ENCODE peak calls at places on chromosomes 13 and 19, in seven cellular contexts. D is GM19239; L is hippocampal formation; E is activated naive CD4-positive, alpha-beta T cell; M is ureter; N is GM10248; B is frontal cortex. K is an unnamed sample.
A peak's percentile ranks its signal among the peaks of the same experiment; 100 is the strongest.

GRCh38 chr19:8561071-8561764 is 16.0 kb downstream of the MYO1F start:
- DNase-seq in D (no peak), L (no peak), E (no peak), M (no peak), N (no peak), B (no peak), K (no peak)

GRCh38 chr13:51222510-51223283 is 499 bp downstream of the FAM124A start:
- DNase-seq in D (no peak), L (no peak), E (no peak), M (no peak), N (peak; percentile 18), B (peak; percentile 14), K (no peak)

GRCh38 chr13:98445340-98446233 is 131.3 kb downstream of the STK24 start:
- DNase-seq in D (peak; percentile 88), L (peak; percentile 12), E (peak; percentile 68), M (peak; percentile 74), N (peak; percentile 91), B (peak; percentile 57), K (peak; percentile 31)

GRCh38 chr13:72960114-72960513 is 98.7 kb upstream of the KLF5 start:
- DNase-seq in D (no peak), L (no peak), E (no peak), M (no peak), N (no peak), B (no peak), K (no peak)

GRCh38 chr19:1151037-1151716 is 22.9 kb downstream of the SBNO2 start:
- DNase-seq in D (no peak), L (no peak), E (no peak), M (no peak), N (no peak), B (no peak), K (no peak)

GRCh38 chr19:40896418-40896796 is 14.4 kb upstream of the CYP2A7 start:
- DNase-seq in D (no peak), L (no peak), E (no peak), M (no peak), N (no peak), B (no peak), K (no peak)

GRCh38 chr13:111963031-111963430 is 103.9 kb upstream of the SOX1 start:
- DNase-seq in D (no peak), L (no peak), E (no peak), M (no peak), N (no peak), B (no peak), K (no peak)

GRCh38 chr13:78601124-78601885 is 2.0 kb downstream of the POU4F1 start:
- DNase-seq in D (no peak), L (no peak), E (no peak), M (no peak), N (no peak), B (peak; percentile 34), K (no peak)

GRCh38 chr13:33554919-33555791 is 262.8 kb upstream of the RFC3 start:
- DNase-seq in D (no peak), L (no peak), E (no peak), M (no peak), N (peak; percentile 37), B (no peak), K (peak; percentile 45)

GRCh38 chr13:105630411-105630810 is 905.1 kb downstream of the EFNB2 start:
- DNase-seq in D (no peak), L (no peak), E (no peak), M (no peak), N (no peak), B (no peak), K (no peak)

GRCh38 chr19:4990306-4990705 is 21.4 kb downstream of the KDM4B start:
- DNase-seq in D (no peak), L (no peak), E (no peak), M (no peak), N (no peak), B (no peak), K (no peak)

GRCh38 chr13:111945086-111945485 is 121.9 kb upstream of the SOX1 start:
- DNase-seq in D (no peak), L (no peak), E (no peak), M (no peak), N (no peak), B (no peak), K (no peak)

GRCh38 chr19:4636151-4636717 is 3.1 kb upstream of the TNFAIP8L1 start:
- DNase-seq in D (peak; percentile 62), L (no peak), E (peak; percentile 62), M (peak; percentile 51), N (peak; percentile 87), B (peak; percentile 77), K (no peak)

GRCh38 chr13:33218020-33218419 is 67.5 kb downstream of the STARD13 start:
- DNase-seq in D (no peak), L (no peak), E (no peak), M (no peak), N (no peak), B (no peak), K (no peak)

GRCh38 chr13:113863511-113864302 is at the start of gene GAS6:
- DNase-seq in D (peak; percentile 63), L (no peak), E (no peak), M (peak; percentile 57), N (peak; percentile 49), B (peak; percentile 82), K (no peak)